ENCODE peak calls at places on chromosomes 1 and 21, in nine cellular contexts. M is HL-60, F is mesenchymal stem cell, P is fibroblast of villous mesenchyme, Z is H7, Q is fibroblast of lung, L is right lobe of liver, V is GM23248, A is psoas muscle. W is an unnamed sample.

GRCh38 chr1:203702130-203702577 is 62.8 kb upstream of the LAX1 start:
- DNase-seq in M (peak), Q (peak), P (peak), F (peak), A (peak), V (peak), Z (peak), L (no peak), W (no peak)

GRCh38 chr1:160103658-160104519 is 5.5 kb upstream of the IGSF8 start:
- DNase-seq in F (no peak), M (no peak), Q (no peak), L (no peak), Z (no peak), V (no peak), A (no peak), P (no peak), W (no peak)

GRCh38 chr1:164320780-164321683 is 238.0 kb upstream of the PBX1 start:
- DNase-seq in L (no peak), M (no peak), F (peak), Z (peak), P (peak), V (peak), Q (peak), A (peak), W (no peak)

GRCh38 chr1:17661546-17662157 is 93.5 kb upstream of the ACTL8 start:
- DNase-seq in P (peak), M (peak), Q (peak), L (peak), V (peak), F (peak), A (peak), Z (peak), W (no peak)

GRCh38 chr1:85330711-85331290 is 54.4 kb upstream of the BCL10 start:
- DNase-seq in L (no peak), Q (peak), V (peak), P (peak), Z (no peak), F (peak), M (no peak), A (peak), W (peak)

GRCh38 chr1:11080931-11081330 is 18.7 kb downstream of the EXOSC10 start:
- DNase-seq in V (no peak), Q (no peak), P (no peak), F (no peak), A (no peak), M (no peak), Z (no peak), L (no peak), W (no peak)

GRCh38 chr21:39022901-39023693 is 160.2 kb downstream of the PSMG1 start:
- DNase-seq in L (peak), A (peak), M (no peak), P (peak), V (peak), Z (peak), F (peak), Q (peak), W (no peak)

GRCh38 chr21:26888256-26888655 is 43.0 kb upstream of the ADAMTS1 start:
- DNase-seq in Q (peak), V (no peak), F (peak), A (no peak), M (no peak), Z (no peak), P (no peak), L (no peak), W (no peak)

GRCh38 chr1:203273206-203273868 is 32.0 kb upstream of the BTG2 start:
- DNase-seq in Q (peak), V (peak), A (peak), Z (peak), F (peak), M (peak), P (peak), L (peak), W (no peak)

GRCh38 chr1:24382165-24382577 is 31.4 kb downstream of the STPG1 start:
- DNase-seq in M (no peak), V (no peak), Q (no peak), P (no peak), F (no peak), Z (no peak), L (no peak), A (no peak), W (no peak)

GRCh38 chr1:171743014-171743870 is 1.4 kb upstream of the VAMP4 start:
- DNase-seq in V (peak), Z (no peak), F (peak), Q (peak), A (no peak), L (no peak), M (peak), P (peak), W (peak)

GRCh38 chr1:18941221-18942141 is 15.0 kb downstream of the IFFO2 start:
- DNase-seq in V (no peak), L (no peak), M (no peak), Z (peak), F (no peak), P (no peak), A (peak), Q (peak), W (peak)

GRCh38 chr1:51317798-51318197 is 12.6 kb downstream of the TTC39A start:
- DNase-seq in Z (no peak), Q (no peak), V (no peak), L (no peak), P (no peak), M (no peak), A (no peak), F (no peak), W (no peak)

GRCh38 chr1:30039354-30040080 is 683.9 kb downstream of the MATN1 start:
- DNase-seq in L (no peak), Q (no peak), Z (no peak), V (no peak), F (no peak), M (no peak), A (no peak), P (no peak), W (no peak)

GRCh38 chr1:81165963-81166362 is 634.8 kb upstream of the ADGRL2 start:
- DNase-seq in V (no peak), F (no peak), Z (no peak), A (no peak), M (no peak), P (no peak), L (no peak), Q (no peak), W (no peak)

GRCh38 chr1:177181280-177181630 is 10.5 kb downstream of the BRINP2 start:
- DNase-seq in Z (peak), L (peak), P (no peak), M (no peak), F (no peak), A (no peak), V (no peak), Q (no peak), W (no peak)

GRCh38 chr1:52127181-52128175 is 14.4 kb upstream of the ZFYVE9 start:
- DNase-seq in A (no peak), P (peak), Q (peak), L (no peak), M (peak), Z (no peak), V (peak), F (peak), W (peak)

GRCh38 chr1:201310251-201310985 is 27.1 kb downstream of the PKP1 start:
- DNase-seq in Q (no peak), P (no peak), Z (no peak), L (no peak), V (no peak), A (no peak), F (no peak), M (no peak), W (no peak)

GRCh38 chr1:219506337-219506944 is 106.5 kb downstream of the ZC3H11B start:
- DNase-seq in Z (no peak), A (no peak), P (peak), Q (no peak), F (peak), M (no peak), V (no peak), L (no peak), W (no peak)

GRCh38 chr1:183882328-183883167 is 77.6 kb downstream of the RGL1 start:
- DNase-seq in V (no peak), M (peak), Z (no peak), Q (no peak), F (no peak), A (no peak), L (no peak), P (no peak), W (no peak)
- H3K4me3 ChIP-seq in V (no peak), M (no peak), Z (no peak), Q (no peak), F (no peak), A (no peak), L (no peak), P (no peak), W (no peak)

GRCh38 chr1:240244968-240245628 is 153.4 kb downstream of the FMN2 start:
- DNase-seq in Q (peak), L (no peak), M (no peak), Z (no peak), P (peak), V (peak), F (peak), A (no peak), W (peak)
- H3K4me3 ChIP-seq in Q (no peak), L (no peak), M (no peak), Z (no peak), P (no peak), V (peak), F (no peak), A (no peak), W (no peak)

GRCh38 chr1:44485933-44486475 is 80.9 kb downstream of the RNF220 start:
- DNase-seq in Z (peak), A (no peak), V (no peak), L (no peak), P (no peak), Q (no peak), F (no peak), M (no peak), W (no peak)
- H3K4me3 ChIP-seq in Z (no peak), A (peak), V (no peak), L (no peak), P (no peak), Q (no peak), F (no peak), M (no peak), W (no peak)

GRCh38 chr1:158246650-158247049 is 7.6 kb upstream of the CD1A start:
- DNase-seq in F (no peak), V (no peak), P (no peak), A (no peak), L (no peak), Z (no peak), Q (no peak), M (no peak), W (no peak)
- H3K4me3 ChIP-seq in F (no peak), V (no peak), P (no peak), A (no peak), L (no peak), Z (no peak), Q (no peak), M (no peak), W (no peak)

GRCh38 chr1:91844862-91845528 is 41.0 kb downstream of the TGFBR3 start:
- DNase-seq in F (peak), Q (peak), M (no peak), Z (no peak), A (peak), L (no peak), V (peak), P (peak), W (peak)
- H3K4me3 ChIP-seq in F (no peak), Q (no peak), M (no peak), Z (no peak), A (no peak), L (no peak), V (peak), P (no peak), W (no peak)

GRCh38 chr1:22539510-22540118 is 23.7 kb upstream of the EPHA8 start:
- DNase-seq in Z (no peak), Q (no peak), M (no peak), P (no peak), A (no peak), F (no peak), V (no peak), L (no peak), W (no peak)

GRCh38 chr1:22534951-22535350 is 28.3 kb upstream of the EPHA8 start:
- DNase-seq in L (no peak), Z (no peak), P (no peak), V (no peak), A (no peak), M (no peak), F (no peak), Q (no peak), W (no peak)

GRCh38 chr1:22535399-22535798 is 27.9 kb upstream of the EPHA8 start:
- DNase-seq in Q (no peak), Z (peak), P (no peak), L (no peak), A (no peak), V (no peak), F (no peak), M (no peak), W (no peak)

GRCh38 chr1:22537441-22538139 is 25.7 kb upstream of the EPHA8 start:
- DNase-seq in Z (no peak), V (no peak), P (no peak), Q (no peak), F (no peak), M (no peak), L (no peak), A (no peak), W (no peak)

DNA sequence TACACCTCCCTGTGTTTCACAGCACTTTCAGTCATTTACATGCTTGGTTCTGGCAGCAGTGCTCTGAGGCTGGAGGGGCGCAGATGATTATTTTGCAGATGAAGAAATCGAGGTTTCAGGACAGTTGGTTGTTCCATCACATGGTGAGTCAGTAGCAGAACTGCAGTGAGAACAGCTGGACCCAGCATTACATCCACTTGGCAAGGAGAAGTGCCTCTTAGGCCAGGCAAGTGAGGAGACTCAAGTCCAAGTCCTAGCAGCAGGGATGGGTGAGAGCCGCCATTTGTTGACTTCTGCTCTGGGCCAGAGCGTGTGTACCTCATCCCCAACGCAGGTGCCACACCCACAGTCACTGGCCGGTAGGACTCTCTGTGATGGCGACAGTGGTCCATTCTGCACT is 26.8 kb upstream of the EPHA8 start:
- DNase-seq in Z (no peak), A (no peak), V (peak), L (no peak), F (no peak), P (no peak), M (no peak), Q (no peak), W (peak)
- H3K4me3 ChIP-seq in Z (no peak), A (no peak), V (no peak), L (no peak), F (no peak), P (no peak), M (no peak), Q (no peak), W (no peak)

GRCh38 chr1:96521994-96522760 is 199.4 kb upstream of the PTBP2 start:
- DNase-seq in V (peak), F (peak), Q (peak), M (no peak), A (no peak), L (no peak), Z (no peak), P (peak), W (peak)
- H3K4me3 ChIP-seq in V (no peak), F (no peak), Q (no peak), M (no peak), A (no peak), L (no peak), Z (no peak), P (no peak), W (no peak)

DNA sequence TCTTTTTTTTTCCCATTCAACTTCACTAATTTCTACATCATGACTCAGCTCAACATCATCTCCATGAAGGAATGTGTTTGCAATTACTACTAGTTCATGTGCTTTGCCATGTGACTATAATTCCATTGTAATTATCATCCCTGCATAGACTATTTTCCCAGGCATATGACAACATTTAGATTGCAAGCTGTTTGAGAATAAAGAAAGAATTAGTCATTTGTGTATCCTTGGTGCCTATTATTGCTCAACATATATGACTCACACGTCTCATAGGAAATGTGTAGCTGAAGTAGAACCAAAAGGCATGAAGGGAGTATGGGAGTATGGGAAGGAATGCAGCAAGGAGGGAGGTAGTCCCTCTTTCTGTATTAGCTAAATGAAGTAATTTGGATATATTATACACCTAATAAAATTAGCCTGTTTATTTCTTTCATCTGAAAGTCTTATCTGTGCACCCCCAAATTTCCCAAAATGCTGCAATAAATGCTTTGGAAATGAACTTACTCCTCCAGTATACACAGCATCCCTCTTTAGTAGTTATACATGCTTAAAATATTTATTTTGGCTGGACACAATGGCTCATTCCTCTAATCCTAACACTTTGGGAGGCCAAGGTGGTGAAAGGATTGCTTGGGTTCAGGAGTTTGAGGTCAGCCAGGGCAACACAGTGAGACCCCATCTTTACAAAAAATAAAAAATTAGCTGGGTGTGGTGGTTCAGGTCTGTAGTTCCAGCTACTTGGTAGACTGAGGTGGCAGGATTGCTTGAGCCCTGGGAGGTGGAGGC is 316.9 kb upstream of the ADGRL4 start:
- DNase-seq in A (no peak), Q (peak), P (peak), V (peak), Z (no peak), L (no peak), M (no peak), F (peak), W (peak)
- H3K4me3 ChIP-seq in A (no peak), Q (no peak), P (no peak), V (peak), Z (no peak), L (no peak), M (no peak), F (no peak), W (no peak)

W was measured in skeletal muscle cell.